ENCODE peak calls at places on chromosome 18, in eight cellular contexts. One of them, this sample, is unnamed.

GRCh38 chr18:23281626-23282436 is 146.5 kb downstream of the CABLES1 start:
- DNase-seq in skeletal muscle cell: no peak
- DNase-seq in activated CD4-positive, alpha-beta T cell treated with anti-CD3 and anti-CD28 coated beads, Interleukin-2, amount 50 U/mL, for 48 hours: no peak
- DNase-seq in stimulated activated CD8-positive, alpha-beta memory T cell treated with anti-CD3 and anti-CD28 coated beads, Interleukin-15, amount 100 ng/mL, for 24 hours: no peak
- DNase-seq in neural crest cell: no peak
- DNase-seq in tibial nerve: no peak
- DNase-seq in left ventricle myocardium inferior: no peak
- DNase-seq in activated T-helper 9 cell treated with anti-CD3 and anti-CD28 coated beads, Interleukin-2, amount 50 U/mL, for 16 hours: no peak
- DNase-seq in this sample: peak

GRCh38 chr18:80244956-80245730 is 2.2 kb downstream of the PARD6G start:
- DNase-seq in skeletal muscle cell: no peak
- DNase-seq in activated CD4-positive, alpha-beta T cell treated with anti-CD3 and anti-CD28 coated beads, Interleukin-2, amount 50 U/mL, for 48 hours: no peak
- DNase-seq in stimulated activated CD8-positive, alpha-beta memory T cell treated with anti-CD3 and anti-CD28 coated beads, Interleukin-15, amount 100 ng/mL, for 24 hours: no peak
- DNase-seq in neural crest cell: no peak
- DNase-seq in tibial nerve: no peak
- DNase-seq in left ventricle myocardium inferior: no peak
- DNase-seq in activated T-helper 9 cell treated with anti-CD3 and anti-CD28 coated beads, Interleukin-2, amount 50 U/mL, for 16 hours: no peak
- DNase-seq in this sample: no peak

GRCh38 chr18:58228176-58228575 is 184.2 kb downstream of the NEDD4L start:
- DNase-seq in skeletal muscle cell: no peak
- DNase-seq in activated CD4-positive, alpha-beta T cell treated with anti-CD3 and anti-CD28 coated beads, Interleukin-2, amount 50 U/mL, for 48 hours: no peak
- DNase-seq in stimulated activated CD8-positive, alpha-beta memory T cell treated with anti-CD3 and anti-CD28 coated beads, Interleukin-15, amount 100 ng/mL, for 24 hours: no peak
- DNase-seq in neural crest cell: no peak
- DNase-seq in tibial nerve: no peak
- DNase-seq in left ventricle myocardium inferior: peak
- DNase-seq in activated T-helper 9 cell treated with anti-CD3 and anti-CD28 coated beads, Interleukin-2, amount 50 U/mL, for 16 hours: no peak
- DNase-seq in this sample: no peak

GRCh38 chr18:2518473-2518872 is 52.8 kb downstream of the METTL4 start:
- DNase-seq in skeletal muscle cell: no peak
- DNase-seq in activated CD4-positive, alpha-beta T cell treated with anti-CD3 and anti-CD28 coated beads, Interleukin-2, amount 50 U/mL, for 48 hours: no peak
- DNase-seq in stimulated activated CD8-positive, alpha-beta memory T cell treated with anti-CD3 and anti-CD28 coated beads, Interleukin-15, amount 100 ng/mL, for 24 hours: no peak
- DNase-seq in neural crest cell: no peak
- DNase-seq in tibial nerve: no peak
- DNase-seq in left ventricle myocardium inferior: no peak
- DNase-seq in activated T-helper 9 cell treated with anti-CD3 and anti-CD28 coated beads, Interleukin-2, amount 50 U/mL, for 16 hours: no peak
- DNase-seq in this sample: no peak

GRCh38 chr18:35949903-35950627 is 22.4 kb upstream of the RMP24 start:
- DNase-seq in skeletal muscle cell: peak
- DNase-seq in activated CD4-positive, alpha-beta T cell treated with anti-CD3 and anti-CD28 coated beads, Interleukin-2, amount 50 U/mL, for 48 hours: peak
- DNase-seq in stimulated activated CD8-positive, alpha-beta memory T cell treated with anti-CD3 and anti-CD28 coated beads, Interleukin-15, amount 100 ng/mL, for 24 hours: peak
- DNase-seq in neural crest cell: peak
- DNase-seq in tibial nerve: peak
- DNase-seq in left ventricle myocardium inferior: peak
- DNase-seq in activated T-helper 9 cell treated with anti-CD3 and anti-CD28 coated beads, Interleukin-2, amount 50 U/mL, for 16 hours: no peak
- DNase-seq in this sample: peak

GRCh38 chr18:8516391-8517250 is 92.6 kb upstream of the RAB12 start:
- DNase-seq in skeletal muscle cell: no peak
- DNase-seq in activated CD4-positive, alpha-beta T cell treated with anti-CD3 and anti-CD28 coated beads, Interleukin-2, amount 50 U/mL, for 48 hours: no peak
- DNase-seq in stimulated activated CD8-positive, alpha-beta memory T cell treated with anti-CD3 and anti-CD28 coated beads, Interleukin-15, amount 100 ng/mL, for 24 hours: no peak
- DNase-seq in neural crest cell: no peak
- DNase-seq in tibial nerve: no peak
- DNase-seq in left ventricle myocardium inferior: no peak
- DNase-seq in activated T-helper 9 cell treated with anti-CD3 and anti-CD28 coated beads, Interleukin-2, amount 50 U/mL, for 16 hours: no peak
- DNase-seq in this sample: no peak

GRCh38 chr18:45687617-45688016 is 36.4 kb upstream of the SLC14A1 start:
- DNase-seq in skeletal muscle cell: no peak
- DNase-seq in activated CD4-positive, alpha-beta T cell treated with anti-CD3 and anti-CD28 coated beads, Interleukin-2, amount 50 U/mL, for 48 hours: no peak
- DNase-seq in stimulated activated CD8-positive, alpha-beta memory T cell treated with anti-CD3 and anti-CD28 coated beads, Interleukin-15, amount 100 ng/mL, for 24 hours: no peak
- DNase-seq in neural crest cell: no peak
- DNase-seq in tibial nerve: no peak
- DNase-seq in left ventricle myocardium inferior: no peak
- DNase-seq in activated T-helper 9 cell treated with anti-CD3 and anti-CD28 coated beads, Interleukin-2, amount 50 U/mL, for 16 hours: no peak
- DNase-seq in this sample: peak

GRCh38 chr18:55510809-55511208 is 77.2 kb downstream of the TCF4 start:
- DNase-seq in skeletal muscle cell: peak
- DNase-seq in activated CD4-positive, alpha-beta T cell treated with anti-CD3 and anti-CD28 coated beads, Interleukin-2, amount 50 U/mL, for 48 hours: no peak
- DNase-seq in stimulated activated CD8-positive, alpha-beta memory T cell treated with anti-CD3 and anti-CD28 coated beads, Interleukin-15, amount 100 ng/mL, for 24 hours: no peak
- DNase-seq in neural crest cell: no peak
- DNase-seq in tibial nerve: no peak
- DNase-seq in left ventricle myocardium inferior: no peak
- DNase-seq in activated T-helper 9 cell treated with anti-CD3 and anti-CD28 coated beads, Interleukin-2, amount 50 U/mL, for 16 hours: no peak
- DNase-seq in this sample: no peak

GRCh38 chr18:21439453-21439852 is 161.1 kb downstream of the ESCO1 start:
- DNase-seq in skeletal muscle cell: peak
- DNase-seq in activated CD4-positive, alpha-beta T cell treated with anti-CD3 and anti-CD28 coated beads, Interleukin-2, amount 50 U/mL, for 48 hours: no peak
- DNase-seq in stimulated activated CD8-positive, alpha-beta memory T cell treated with anti-CD3 and anti-CD28 coated beads, Interleukin-15, amount 100 ng/mL, for 24 hours: no peak
- DNase-seq in neural crest cell: no peak
- DNase-seq in tibial nerve: no peak
- DNase-seq in left ventricle myocardium inferior: no peak
- DNase-seq in activated T-helper 9 cell treated with anti-CD3 and anti-CD28 coated beads, Interleukin-2, amount 50 U/mL, for 16 hours: no peak
- DNase-seq in this sample: no peak

GRCh38 chr18:44096016-44096415 is 584.7 kb upstream of the SETBP1 start:
- DNase-seq in skeletal muscle cell: no peak
- DNase-seq in activated CD4-positive, alpha-beta T cell treated with anti-CD3 and anti-CD28 coated beads, Interleukin-2, amount 50 U/mL, for 48 hours: no peak
- DNase-seq in stimulated activated CD8-positive, alpha-beta memory T cell treated with anti-CD3 and anti-CD28 coated beads, Interleukin-15, amount 100 ng/mL, for 24 hours: no peak
- DNase-seq in neural crest cell: no peak
- DNase-seq in tibial nerve: no peak
- DNase-seq in left ventricle myocardium inferior: no peak
- DNase-seq in activated T-helper 9 cell treated with anti-CD3 and anti-CD28 coated beads, Interleukin-2, amount 50 U/mL, for 16 hours: no peak
- DNase-seq in this sample: no peak

GRCh38 chr18:48184118-48184517 is 225.1 kb downstream of the ZBTB7C start:
- DNase-seq in skeletal muscle cell: no peak
- DNase-seq in activated CD4-positive, alpha-beta T cell treated with anti-CD3 and anti-CD28 coated beads, Interleukin-2, amount 50 U/mL, for 48 hours: no peak
- DNase-seq in stimulated activated CD8-positive, alpha-beta memory T cell treated with anti-CD3 and anti-CD28 coated beads, Interleukin-15, amount 100 ng/mL, for 24 hours: no peak
- DNase-seq in neural crest cell: no peak
- DNase-seq in tibial nerve: peak
- DNase-seq in left ventricle myocardium inferior: no peak
- DNase-seq in activated T-helper 9 cell treated with anti-CD3 and anti-CD28 coated beads, Interleukin-2, amount 50 U/mL, for 16 hours: no peak
- DNase-seq in this sample: no peak

GRCh38 chr18:3649559-3650426 is 199.8 kb downstream of the TGIF1 start:
- DNase-seq in skeletal muscle cell: no peak
- DNase-seq in activated CD4-positive, alpha-beta T cell treated with anti-CD3 and anti-CD28 coated beads, Interleukin-2, amount 50 U/mL, for 48 hours: no peak
- DNase-seq in stimulated activated CD8-positive, alpha-beta memory T cell treated with anti-CD3 and anti-CD28 coated beads, Interleukin-15, amount 100 ng/mL, for 24 hours: no peak
- DNase-seq in neural crest cell: no peak
- DNase-seq in tibial nerve: peak
- DNase-seq in left ventricle myocardium inferior: no peak
- DNase-seq in activated T-helper 9 cell treated with anti-CD3 and anti-CD28 coated beads, Interleukin-2, amount 50 U/mL, for 16 hours: no peak
- DNase-seq in this sample: no peak

GRCh38 chr18:44887227-44887631 is 206.5 kb downstream of the SETBP1 start:
- DNase-seq in skeletal muscle cell: peak
- DNase-seq in activated CD4-positive, alpha-beta T cell treated with anti-CD3 and anti-CD28 coated beads, Interleukin-2, amount 50 U/mL, for 48 hours: peak
- DNase-seq in stimulated activated CD8-positive, alpha-beta memory T cell treated with anti-CD3 and anti-CD28 coated beads, Interleukin-15, amount 100 ng/mL, for 24 hours: no peak
- DNase-seq in neural crest cell: no peak
- DNase-seq in tibial nerve: no peak
- DNase-seq in left ventricle myocardium inferior: no peak
- DNase-seq in activated T-helper 9 cell treated with anti-CD3 and anti-CD28 coated beads, Interleukin-2, amount 50 U/mL, for 16 hours: peak
- DNase-seq in this sample: peak

GRCh38 chr18:44637210-44638051 is 43.3 kb upstream of the SETBP1 start:
- DNase-seq in skeletal muscle cell: no peak
- DNase-seq in activated CD4-positive, alpha-beta T cell treated with anti-CD3 and anti-CD28 coated beads, Interleukin-2, amount 50 U/mL, for 48 hours: no peak
- DNase-seq in stimulated activated CD8-positive, alpha-beta memory T cell treated with anti-CD3 and anti-CD28 coated beads, Interleukin-15, amount 100 ng/mL, for 24 hours: no peak
- DNase-seq in neural crest cell: no peak
- DNase-seq in tibial nerve: no peak
- DNase-seq in left ventricle myocardium inferior: no peak
- DNase-seq in activated T-helper 9 cell treated with anti-CD3 and anti-CD28 coated beads, Interleukin-2, amount 50 U/mL, for 16 hours: no peak
- DNase-seq in this sample: no peak

GRCh38 chr18:79788096-79789085 is 9.3 kb upstream of the KCNG2 start:
- DNase-seq in skeletal muscle cell: no peak
- DNase-seq in activated CD4-positive, alpha-beta T cell treated with anti-CD3 and anti-CD28 coated beads, Interleukin-2, amount 50 U/mL, for 48 hours: no peak
- DNase-seq in stimulated activated CD8-positive, alpha-beta memory T cell treated with anti-CD3 and anti-CD28 coated beads, Interleukin-15, amount 100 ng/mL, for 24 hours: no peak
- DNase-seq in neural crest cell: no peak
- DNase-seq in tibial nerve: no peak
- DNase-seq in left ventricle myocardium inferior: no peak
- DNase-seq in activated T-helper 9 cell treated with anti-CD3 and anti-CD28 coated beads, Interleukin-2, amount 50 U/mL, for 16 hours: no peak
- DNase-seq in this sample: no peak

GRCh38 chr18:8300749-8301148 is 308.5 kb upstream of the RAB12 start:
- DNase-seq in skeletal muscle cell: no peak
- DNase-seq in activated CD4-positive, alpha-beta T cell treated with anti-CD3 and anti-CD28 coated beads, Interleukin-2, amount 50 U/mL, for 48 hours: no peak
- DNase-seq in stimulated activated CD8-positive, alpha-beta memory T cell treated with anti-CD3 and anti-CD28 coated beads, Interleukin-15, amount 100 ng/mL, for 24 hours: no peak
- DNase-seq in neural crest cell: no peak
- DNase-seq in tibial nerve: no peak
- DNase-seq in left ventricle myocardium inferior: no peak
- DNase-seq in activated T-helper 9 cell treated with anti-CD3 and anti-CD28 coated beads, Interleukin-2, amount 50 U/mL, for 16 hours: no peak
- DNase-seq in this sample: no peak

GRCh38 chr18:75128911-75129716 is 79.8 kb downstream of the PTGR3 start:
- DNase-seq in skeletal muscle cell: no peak
- DNase-seq in activated CD4-positive, alpha-beta T cell treated with anti-CD3 and anti-CD28 coated beads, Interleukin-2, amount 50 U/mL, for 48 hours: no peak
- DNase-seq in stimulated activated CD8-positive, alpha-beta memory T cell treated with anti-CD3 and anti-CD28 coated beads, Interleukin-15, amount 100 ng/mL, for 24 hours: no peak
- DNase-seq in neural crest cell: no peak
- DNase-seq in tibial nerve: no peak
- DNase-seq in left ventricle myocardium inferior: no peak
- DNase-seq in activated T-helper 9 cell treated with anti-CD3 and anti-CD28 coated beads, Interleukin-2, amount 50 U/mL, for 16 hours: no peak
- DNase-seq in this sample: no peak

GRCh38 chr18:9348079-9348671 is 13.6 kb downstream of the TWSG1 start:
- DNase-seq in skeletal muscle cell: no peak
- DNase-seq in activated CD4-positive, alpha-beta T cell treated with anti-CD3 and anti-CD28 coated beads, Interleukin-2, amount 50 U/mL, for 48 hours: no peak
- DNase-seq in stimulated activated CD8-positive, alpha-beta memory T cell treated with anti-CD3 and anti-CD28 coated beads, Interleukin-15, amount 100 ng/mL, for 24 hours: no peak
- DNase-seq in neural crest cell: no peak
- DNase-seq in tibial nerve: no peak
- DNase-seq in left ventricle myocardium inferior: no peak
- DNase-seq in activated T-helper 9 cell treated with anti-CD3 and anti-CD28 coated beads, Interleukin-2, amount 50 U/mL, for 16 hours: no peak
- DNase-seq in this sample: no peak

GRCh38 chr18:79756143-79756500 is 41.6 kb upstream of the KCNG2 start:
- DNase-seq in skeletal muscle cell: no peak
- DNase-seq in activated CD4-positive, alpha-beta T cell treated with anti-CD3 and anti-CD28 coated beads, Interleukin-2, amount 50 U/mL, for 48 hours: no peak
- DNase-seq in stimulated activated CD8-positive, alpha-beta memory T cell treated with anti-CD3 and anti-CD28 coated beads, Interleukin-15, amount 100 ng/mL, for 24 hours: no peak
- DNase-seq in neural crest cell: no peak
- DNase-seq in tibial nerve: no peak
- DNase-seq in left ventricle myocardium inferior: no peak
- DNase-seq in activated T-helper 9 cell treated with anti-CD3 and anti-CD28 coated beads, Interleukin-2, amount 50 U/mL, for 16 hours: no peak
- DNase-seq in this sample: no peak

GRCh38 chr18:58979615-58980014 is 114.9 kb downstream of the ZNF532 start:
- DNase-seq in skeletal muscle cell: no peak
- DNase-seq in activated CD4-positive, alpha-beta T cell treated with anti-CD3 and anti-CD28 coated beads, Interleukin-2, amount 50 U/mL, for 48 hours: no peak
- DNase-seq in stimulated activated CD8-positive, alpha-beta memory T cell treated with anti-CD3 and anti-CD28 coated beads, Interleukin-15, amount 100 ng/mL, for 24 hours: no peak
- DNase-seq in neural crest cell: no peak
- DNase-seq in tibial nerve: no peak
- DNase-seq in left ventricle myocardium inferior: no peak
- DNase-seq in activated T-helper 9 cell treated with anti-CD3 and anti-CD28 coated beads, Interleukin-2, amount 50 U/mL, for 16 hours: no peak
- DNase-seq in this sample: no peak

GRCh38 chr18:79718878-79719477 is 39.4 kb downstream of the CTDP1 start:
- DNase-seq in skeletal muscle cell: no peak
- DNase-seq in activated CD4-positive, alpha-beta T cell treated with anti-CD3 and anti-CD28 coated beads, Interleukin-2, amount 50 U/mL, for 48 hours: no peak
- DNase-seq in stimulated activated CD8-positive, alpha-beta memory T cell treated with anti-CD3 and anti-CD28 coated beads, Interleukin-15, amount 100 ng/mL, for 24 hours: no peak
- DNase-seq in neural crest cell: no peak
- DNase-seq in tibial nerve: no peak
- DNase-seq in left ventricle myocardium inferior: no peak
- DNase-seq in activated T-helper 9 cell treated with anti-CD3 and anti-CD28 coated beads, Interleukin-2, amount 50 U/mL, for 16 hours: no peak
- DNase-seq in this sample: no peak

GRCh38 chr18:79381811-79382311 is 13.9 kb upstream of the NFATC1 start:
- DNase-seq in skeletal muscle cell: no peak
- DNase-seq in activated CD4-positive, alpha-beta T cell treated with anti-CD3 and anti-CD28 coated beads, Interleukin-2, amount 50 U/mL, for 48 hours: no peak
- DNase-seq in stimulated activated CD8-positive, alpha-beta memory T cell treated with anti-CD3 and anti-CD28 coated beads, Interleukin-15, amount 100 ng/mL, for 24 hours: no peak
- DNase-seq in neural crest cell: no peak
- DNase-seq in tibial nerve: no peak
- DNase-seq in left ventricle myocardium inferior: no peak
- DNase-seq in activated T-helper 9 cell treated with anti-CD3 and anti-CD28 coated beads, Interleukin-2, amount 50 U/mL, for 16 hours: no peak
- DNase-seq in this sample: no peak

GRCh38 chr18:62280058-62280457 is 45.1 kb upstream of the TNFRSF11A start:
- DNase-seq in skeletal muscle cell: no peak
- DNase-seq in activated CD4-positive, alpha-beta T cell treated with anti-CD3 and anti-CD28 coated beads, Interleukin-2, amount 50 U/mL, for 48 hours: no peak
- DNase-seq in stimulated activated CD8-positive, alpha-beta memory T cell treated with anti-CD3 and anti-CD28 coated beads, Interleukin-15, amount 100 ng/mL, for 24 hours: no peak
- DNase-seq in neural crest cell: no peak
- DNase-seq in tibial nerve: no peak
- DNase-seq in left ventricle myocardium inferior: no peak
- DNase-seq in activated T-helper 9 cell treated with anti-CD3 and anti-CD28 coated beads, Interleukin-2, amount 50 U/mL, for 16 hours: no peak
- DNase-seq in this sample: no peak

GRCh38 chr18:70663141-70663540 is 374.3 kb downstream of the SOCS6 start:
- DNase-seq in skeletal muscle cell: no peak
- DNase-seq in activated CD4-positive, alpha-beta T cell treated with anti-CD3 and anti-CD28 coated beads, Interleukin-2, amount 50 U/mL, for 48 hours: no peak
- DNase-seq in stimulated activated CD8-positive, alpha-beta memory T cell treated with anti-CD3 and anti-CD28 coated beads, Interleukin-15, amount 100 ng/mL, for 24 hours: no peak
- DNase-seq in neural crest cell: no peak
- DNase-seq in tibial nerve: no peak
- DNase-seq in left ventricle myocardium inferior: no peak
- DNase-seq in activated T-helper 9 cell treated with anti-CD3 and anti-CD28 coated beads, Interleukin-2, amount 50 U/mL, for 16 hours: no peak
- DNase-seq in this sample: no peak

GRCh38 chr18:76613058-76613457 is 118.0 kb upstream of the ZNF516 start:
- DNase-seq in skeletal muscle cell: no peak
- DNase-seq in activated CD4-positive, alpha-beta T cell treated with anti-CD3 and anti-CD28 coated beads, Interleukin-2, amount 50 U/mL, for 48 hours: no peak
- DNase-seq in stimulated activated CD8-positive, alpha-beta memory T cell treated with anti-CD3 and anti-CD28 coated beads, Interleukin-15, amount 100 ng/mL, for 24 hours: no peak
- DNase-seq in neural crest cell: no peak
- DNase-seq in tibial nerve: no peak
- DNase-seq in left ventricle myocardium inferior: no peak
- DNase-seq in activated T-helper 9 cell treated with anti-CD3 and anti-CD28 coated beads, Interleukin-2, amount 50 U/mL, for 16 hours: no peak
- DNase-seq in this sample: no peak

GRCh38 chr18:3604626-3605408 is 154.8 kb downstream of the TGIF1 start:
- DNase-seq in skeletal muscle cell: peak
- DNase-seq in activated CD4-positive, alpha-beta T cell treated with anti-CD3 and anti-CD28 coated beads, Interleukin-2, amount 50 U/mL, for 48 hours: no peak
- DNase-seq in stimulated activated CD8-positive, alpha-beta memory T cell treated with anti-CD3 and anti-CD28 coated beads, Interleukin-15, amount 100 ng/mL, for 24 hours: no peak
- DNase-seq in neural crest cell: no peak
- DNase-seq in tibial nerve: no peak
- DNase-seq in left ventricle myocardium inferior: no peak
- DNase-seq in activated T-helper 9 cell treated with anti-CD3 and anti-CD28 coated beads, Interleukin-2, amount 50 U/mL, for 16 hours: no peak
- DNase-seq in this sample: no peak

GRCh38 chr18:45071959-45072358 is 391.3 kb downstream of the SETBP1 start:
- DNase-seq in skeletal muscle cell: no peak
- DNase-seq in activated CD4-positive, alpha-beta T cell treated with anti-CD3 and anti-CD28 coated beads, Interleukin-2, amount 50 U/mL, for 48 hours: no peak
- DNase-seq in stimulated activated CD8-positive, alpha-beta memory T cell treated with anti-CD3 and anti-CD28 coated beads, Interleukin-15, amount 100 ng/mL, for 24 hours: no peak
- DNase-seq in neural crest cell: no peak
- DNase-seq in tibial nerve: no peak
- DNase-seq in left ventricle myocardium inferior: no peak
- DNase-seq in activated T-helper 9 cell treated with anti-CD3 and anti-CD28 coated beads, Interleukin-2, amount 50 U/mL, for 16 hours: no peak
- DNase-seq in this sample: no peak

This sample was measured in germinal center.